ENCODE peak calls at places on chromosome 21, in five cellular contexts. S is foreskin fibroblast, Q is Calu3, B is GM13976, J is uterus. I is an unnamed sample.

GRCh38 chr21:43626390-43626789 is 32.9 kb downstream of the HSF2BP start:
- DNase-seq in S (no peak), Q (no peak), B (no peak), J (no peak), I (no peak)

GRCh38 chr21:44766818-44767354 is 34.7 kb downstream of the UBE2G2 start:
- DNase-seq in S (no peak), Q (no peak), B (peak; percentile 43), J (no peak), I (no peak)

GRCh38 chr21:35088235-35088865 is 39.2 kb upstream of the RUNX1 start:
- DNase-seq in S (peak; percentile 12), Q (no peak), B (no peak), J (no peak), I (no peak)

GRCh38 chr21:28960245-28960644 is 32.4 kb downstream of the LTN1 start:
- DNase-seq in S (no peak), Q (no peak), B (no peak), J (no peak), I (no peak)

GRCh38 chr21:43855955-43856354 is 9.1 kb upstream of the AGPAT3 start:
- DNase-seq in S (no peak), Q (no peak), B (no peak), J (no peak), I (no peak)

GRCh38 chr21:27570306-27570868 is 603.5 kb upstream of the ADAMTS5 start:
- DNase-seq in S (peak; percentile 97), Q (no peak), B (no peak), J (peak; percentile 42), I (peak; percentile 69)

GRCh38 chr21:27802816-27803475 is 836.1 kb upstream of the ADAMTS5 start:
- DNase-seq in S (peak; percentile 74), Q (peak; percentile 53), B (peak; percentile 20), J (peak; percentile 26), I (no peak)

GRCh38 chr21:21816778-21817177 is 818.6 kb downstream of the NCAM2 start:
- DNase-seq in S (no peak), Q (no peak), B (no peak), J (no peak), I (no peak)

GRCh38 chr21:35338281-35338680 is 289.2 kb upstream of the RUNX1 start:
- DNase-seq in S (no peak), Q (no peak), B (no peak), J (no peak), I (no peak)

GRCh38 chr21:31099122-31099521 is 60.8 kb upstream of the KRTAP19-8 start:
- DNase-seq in S (no peak), Q (no peak), B (no peak), J (no peak), I (no peak)

GRCh38 chr21:44761011-44761729 is 40.5 kb downstream of the UBE2G2 start:
- DNase-seq in S (no peak), Q (peak; percentile 47), B (peak; percentile 49), J (no peak), I (peak; percentile 3)

GRCh38 chr21:34822957-34823356 is 154.2 kb downstream of the CLIC6 start:
- DNase-seq in S (no peak), Q (no peak), B (no peak), J (no peak), I (no peak)

GRCh38 chr21:18646114-18646513 is 242.5 kb upstream of the TMPRSS15 start:
- DNase-seq in S (no peak), Q (no peak), B (no peak), J (no peak), I (no peak)

GRCh38 chr21:26067836-26068401 is 102.7 kb downstream of the APP start:
- DNase-seq in S (no peak), Q (no peak), B (no peak), J (no peak), I (no peak)

GRCh38 chr21:20971296-20971921 is 26.8 kb upstream of the NCAM2 start:
- DNase-seq in S (peak; percentile 37), Q (peak; percentile 0), B (peak; percentile 29), J (no peak), I (no peak)

GRCh38 chr21:28257276-28257675 is 735.4 kb downstream of the LTN1 start:
- DNase-seq in S (peak; percentile 42), Q (no peak), B (no peak), J (no peak), I (no peak)

GRCh38 chr21:44285547-44285992 is at the start of gene AIRE:
- DNase-seq in S (peak; percentile 63), Q (no peak), B (no peak), J (no peak), I (no peak)

GRCh38 chr21:45962531-45963224 is 18.9 kb upstream of the COL6A1 start:
- DNase-seq in S (no peak), Q (no peak), B (no peak), J (no peak), I (no peak)

GRCh38 chr21:17463441-17463840 is 49.4 kb upstream of the CXADR start:
- DNase-seq in S (peak; percentile 94), Q (no peak), B (no peak), J (peak; percentile 44), I (no peak)

GRCh38 chr21:17250651-17251294 is 262.1 kb upstream of the CXADR start:
- DNase-seq in S (peak; percentile 17), Q (no peak), B (no peak), J (no peak), I (no peak)

GRCh38 chr21:31557956-31558838 is 101.3 kb upstream of the SOD1 start:
- DNase-seq in S (peak; percentile 17), Q (peak; percentile 33), B (peak; percentile 33), J (peak; percentile 22), I (no peak)

GRCh38 chr21:36141513-36141925 is 6.6 kb downstream of the CBR3 start:
- DNase-seq in S (peak; percentile 87), Q (peak; percentile 89), B (peak; percentile 75), J (peak; percentile 60), I (peak; percentile 76)

GRCh38 chr21:34589511-34590282 is 25.2 kb downstream of the RCAN1 start:
- DNase-seq in S (no peak), Q (no peak), B (no peak), J (no peak), I (no peak)

DNA sequence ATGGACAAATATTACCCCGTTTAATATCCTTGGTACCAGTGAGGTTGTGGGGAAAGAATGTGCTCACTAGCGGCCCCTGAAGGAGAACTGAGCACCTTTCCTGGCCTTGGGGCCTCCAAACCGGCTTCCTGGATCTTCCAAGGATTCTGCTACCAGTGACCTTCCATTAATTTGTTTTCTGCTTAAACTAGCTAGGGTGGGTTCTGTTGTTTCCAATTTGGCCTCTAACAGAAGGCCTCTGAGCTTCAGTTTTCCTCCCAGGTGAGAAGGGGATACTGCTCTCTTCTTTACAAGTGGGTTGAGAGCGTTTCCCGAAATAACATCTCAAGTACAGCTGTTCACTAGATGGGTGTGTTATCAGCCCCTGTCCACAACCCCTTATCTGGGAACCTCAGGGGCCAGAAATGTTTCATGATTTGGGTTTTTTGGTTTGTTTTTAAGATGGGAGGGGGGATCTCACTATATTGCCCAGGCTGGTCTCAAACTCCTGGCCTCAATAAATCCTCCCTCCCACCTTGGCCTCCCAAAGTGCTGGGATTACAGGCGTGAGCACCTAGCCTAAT is 16.9 kb upstream of the IFNGR2 start:
- DNase-seq in S (no peak), Q (no peak), B (no peak), J (no peak), I (no peak)
- TF ChIP-seq CTCF in S (peak; percentile 15), Q (no peak), B (no peak), J (no peak), I (no peak)

GRCh38 chr21:37502947-37503346 is 136.4 kb downstream of the DYRK1A start:
- DNase-seq in S (no peak), Q (no peak), B (no peak), J (no peak), I (no peak)

GRCh38 chr21:37498664-37499063 is 132.1 kb downstream of the DYRK1A start:
- DNase-seq in S (no peak), Q (no peak), B (no peak), J (no peak), I (no peak)

GRCh38 chr21:37496972-37497371 is 130.4 kb downstream of the DYRK1A start:
- DNase-seq in S (peak; percentile 15), Q (no peak), B (no peak), J (no peak), I (no peak)
- TF ChIP-seq CTCF in S (peak; percentile 6), Q (no peak), B (no peak), J (no peak), I (peak; percentile 21)

GRCh38 chr21:15063821-15064575 is 802 bp downstream of the NRIP1 start:
- DNase-seq in S (peak; percentile 79), Q (peak; percentile 21), B (peak; percentile 30), J (peak; percentile 43), I (peak; percentile 73)

GRCh38 chr21:15061747-15062146 is 3.1 kb downstream of the NRIP1 start:
- DNase-seq in S (no peak), Q (no peak), B (no peak), J (no peak), I (no peak)

GRCh38 chr21:15063081-15063820 is 1.5 kb downstream of the NRIP1 start:
- DNase-seq in S (peak; percentile 22), Q (no peak), B (no peak), J (no peak), I (no peak)

GRCh38 chr21:15061284-15061683 is 3.5 kb downstream of the NRIP1 start:
- DNase-seq in S (no peak), Q (no peak), B (no peak), J (no peak), I (no peak)

DNA sequence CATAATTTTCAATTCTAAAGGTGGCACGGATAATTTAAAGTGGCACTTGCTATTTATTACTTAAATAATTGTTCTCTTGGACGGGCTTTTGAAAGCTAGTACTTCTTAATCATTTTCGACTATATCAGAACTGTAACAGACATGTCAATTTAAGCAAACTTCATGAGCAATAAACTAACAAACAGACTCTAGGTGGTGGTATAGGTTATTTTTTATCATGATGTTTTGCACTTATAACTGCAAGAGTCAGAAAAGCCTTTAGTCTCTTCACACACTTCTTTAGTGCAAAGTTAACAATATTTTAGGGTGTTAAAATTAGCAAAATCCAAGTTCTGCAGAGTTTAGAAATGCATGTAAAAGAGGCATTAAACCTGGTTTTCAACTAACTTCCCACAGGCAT is 2.2 kb downstream of the NRIP1 start:
- DNase-seq in S (peak; percentile 8), Q (no peak), B (no peak), J (no peak), I (no peak)
- TF ChIP-seq CTCF in S (no peak), Q (no peak), B (peak; percentile 7), J (peak; percentile 15), I (no peak)

GRCh38 chr21:42568834-42569731 is 55.4 kb downstream of the SLC37A1 start:
- DNase-seq in S (no peak), Q (no peak), B (no peak), J (peak; percentile 10), I (peak; percentile 16)

GRCh38 chr21:42566524-42567180 is 53.0 kb downstream of the SLC37A1 start:
- DNase-seq in S (no peak), Q (no peak), B (no peak), J (peak; percentile 10), I (peak; percentile 16)

GRCh38 chr21:42567181-42567560 is 53.5 kb downstream of the SLC37A1 start:
- DNase-seq in S (no peak), Q (no peak), B (no peak), J (peak; percentile 6), I (peak; percentile 9)

GRCh38 chr21:42568377-42568776 is 54.7 kb downstream of the SLC37A1 start:
- DNase-seq in S (no peak), Q (no peak), B (no peak), J (peak; percentile 3), I (peak; percentile 19)

DNA sequence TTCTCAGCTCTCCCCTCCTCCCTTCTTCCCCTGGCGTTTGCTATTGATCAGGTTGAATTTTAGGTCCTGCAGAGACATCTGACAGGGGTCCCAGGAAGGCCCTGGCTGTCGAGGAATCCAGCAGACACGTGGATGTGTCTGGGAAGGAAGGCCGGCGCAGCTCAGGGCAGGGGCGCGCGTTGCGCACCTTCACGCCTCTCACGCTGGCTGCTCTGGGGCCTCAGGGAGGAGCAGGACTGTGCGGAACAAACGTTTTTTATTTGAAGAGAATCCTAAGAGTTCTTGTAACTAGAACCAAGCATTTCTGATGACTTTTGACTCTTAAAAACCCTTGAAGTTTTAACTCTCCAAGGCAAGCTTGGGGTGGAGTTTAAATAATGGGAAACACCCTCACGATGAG is 54.2 kb downstream of the SLC37A1 start:
- DNase-seq in S (no peak), Q (no peak), B (no peak), J (peak; percentile 5), I (peak; percentile 4)
- TF ChIP-seq CTCF in S (no peak), Q (no peak), B (no peak), J (no peak), I (no peak)

I was measured in tibial artery.